ENCODE peak calls at places on chromosomes 1 and 21, in five cellular contexts. K, M, P, O and L are unnamed samples.

GRCh38 chr1:191350938-191351337 is 807.3 kb upstream of the RGS18 start:
- DNase-seq in M (no peak), O (peak), P (no peak), K (no peak), L (no peak)

GRCh38 chr1:204453141-204453772 is 41.3 kb downstream of the PIK3C2B start:
- DNase-seq in O (no peak), P (no peak), K (no peak), M (no peak), L (peak)

GRCh38 chr1:198771562-198772153 is 132.8 kb downstream of the PTPRC start:
- DNase-seq in M (no peak), P (no peak), O (peak), K (no peak), L (peak)

GRCh38 chr1:37861151-37861550 is 1.8 kb upstream of the MTF1 start:
- DNase-seq in M (peak), K (no peak), P (no peak), O (no peak), L (no peak)

GRCh38 chr1:206463137-206463536 is 7.1 kb upstream of the IKBKE start:
- DNase-seq in P (no peak), O (no peak), K (no peak), M (peak), L (no peak)

GRCh38 chr1:208219098-208219658 is 25.0 kb downstream of the PLXNA2 start:
- DNase-seq in P (no peak), M (peak), O (no peak), K (no peak), L (no peak)

GRCh38 chr1:5950201-5950895 is 41.9 kb downstream of the NPHP4 start:
- DNase-seq in M (no peak), O (no peak), P (no peak), K (no peak), L (no peak)

GRCh38 chr1:185045793-185046441 is 559 bp downstream of the RNF2 start:
- DNase-seq in P (peak), O (peak), M (peak), K (no peak), L (peak)

GRCh38 chr1:53640696-53641065 is 98.3 kb downstream of the GLIS1 start:
- DNase-seq in M (no peak), O (no peak), K (no peak), P (no peak), L (no peak)

GRCh38 chr1:153357853-153358690 is at the start of gene S100A9:
- DNase-seq in P (no peak), O (no peak), K (no peak), M (no peak), L (no peak)

GRCh38 chr1:37978541-37978940 is 11.3 kb downstream of the SF3A3 start:
- DNase-seq in M (no peak), P (no peak), K (no peak), O (no peak), L (no peak)

GRCh38 chr1:206709322-206709721 is 24.6 kb downstream of the MAPKAPK2 start:
- DNase-seq in O (no peak), K (no peak), M (no peak), P (no peak), L (no peak)

GRCh38 chr1:78035121-78035520 is 10.6 kb upstream of the GIPC2 start:
- DNase-seq in O (no peak), P (no peak), M (no peak), K (no peak), L (no peak)

GRCh38 chr1:247562169-247562568 is 13.2 kb downstream of the GCSAML start:
- DNase-seq in O (no peak), K (no peak), M (no peak), P (no peak), L (no peak)

DNA sequence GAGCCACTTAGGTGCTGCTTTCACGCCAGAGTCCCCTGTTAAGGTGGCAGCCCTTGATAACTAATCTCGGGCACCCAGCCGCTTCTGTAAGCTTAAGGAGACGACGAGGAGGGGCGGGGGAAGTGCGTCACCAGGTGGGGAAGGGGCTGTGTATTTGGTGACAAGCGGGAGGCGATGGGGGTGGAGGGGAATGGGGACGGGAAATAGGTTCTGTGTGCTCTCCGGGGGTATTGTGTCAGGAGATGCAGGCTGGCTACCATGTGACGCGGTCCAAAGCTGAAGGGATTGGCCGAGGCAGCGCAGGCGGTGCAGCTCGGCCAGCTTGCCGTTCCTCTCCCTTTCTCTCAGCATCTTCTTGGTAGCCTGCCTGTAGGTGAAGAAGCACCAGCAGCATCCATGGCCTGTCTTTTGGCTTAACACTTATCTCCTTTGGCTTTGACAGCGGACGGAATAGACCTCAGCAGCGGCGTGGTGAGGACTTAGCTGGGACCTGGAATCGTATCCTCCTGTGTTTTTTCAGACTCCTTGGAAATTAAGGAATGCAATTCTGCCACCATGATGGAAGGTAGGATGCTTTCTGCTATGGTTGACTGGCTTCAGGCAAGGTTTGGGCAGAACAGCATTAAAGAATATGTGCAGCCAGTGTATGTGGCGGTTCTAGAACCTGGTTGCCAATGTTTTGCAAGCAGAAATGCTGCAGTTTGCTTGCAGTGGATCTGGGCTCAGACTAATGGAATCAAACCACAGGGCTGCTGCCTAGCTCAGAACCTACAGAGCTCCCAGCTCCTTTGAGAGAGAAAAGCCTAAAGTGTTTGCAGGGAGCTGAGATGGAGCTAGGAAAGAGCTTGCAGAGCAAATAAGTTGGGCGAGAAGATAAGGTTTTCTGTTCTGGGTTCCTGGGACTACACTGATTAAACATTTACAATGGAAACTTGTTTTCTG is at the start of gene SGIP1:
- DNase-seq in P (peak), K (peak), M (no peak), O (peak), L (no peak)
- H3K4me3 ChIP-seq in P (no peak), K (peak), M (peak), O (peak), L (peak)

DNA sequence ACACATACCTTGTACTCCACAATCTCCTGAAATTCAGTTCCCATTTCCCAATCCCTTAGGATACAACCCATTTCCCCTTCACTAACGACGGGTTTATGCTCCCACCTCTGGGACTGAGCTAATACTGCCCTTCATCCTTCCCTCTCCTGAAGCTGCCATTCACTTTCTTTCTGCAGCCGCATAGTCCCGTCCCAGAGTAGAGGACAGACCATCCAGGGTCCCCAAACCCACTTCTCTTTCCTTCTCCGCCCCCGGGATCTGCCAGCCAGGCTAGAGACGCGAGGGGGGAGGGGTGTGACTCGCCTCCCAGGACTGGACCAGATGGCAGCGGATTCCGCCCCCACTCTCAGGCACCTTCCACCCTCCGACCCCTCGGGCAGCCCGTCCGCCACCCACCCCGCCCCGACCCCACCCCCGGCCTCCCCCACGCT is 679 bp downstream of the ABL2 start:
- DNase-seq in K (peak), P (peak), M (no peak), O (peak), L (peak)
- H3K4me3 ChIP-seq in K (peak), P (peak), M (peak), O (peak), L (peak)

GRCh38 chr1:27599605-27600499 is 4.1 kb downstream of the AHDC1 start:
- DNase-seq in P (no peak), M (no peak), K (no peak), O (no peak), L (no peak)

GRCh38 chr1:27598288-27598687 is 5.7 kb downstream of the AHDC1 start:
- DNase-seq in O (no peak), K (peak), M (no peak), P (no peak), L (peak)

GRCh38 chr1:27597511-27598216 is 6.3 kb downstream of the AHDC1 start:
- DNase-seq in K (no peak), M (no peak), O (no peak), P (no peak), L (no peak)

GRCh38 chr1:27600500-27601175 is 3.3 kb downstream of the AHDC1 start:
- DNase-seq in O (peak), M (no peak), K (no peak), P (no peak), L (peak)

GRCh38 chr1:27598902-27599528 is 4.9 kb downstream of the AHDC1 start:
- DNase-seq in P (peak), K (no peak), O (peak), M (peak), L (peak)
- H3K4me3 ChIP-seq in P (no peak), K (peak), O (no peak), M (no peak), L (peak)

GRCh38 chr1:151145158-151146071 is 1.0 kb downstream of the SEMA6C start:
- DNase-seq in P (no peak), M (no peak), K (peak), O (peak), L (no peak)

GRCh38 chr1:151143986-151144385 is 2.4 kb downstream of the SEMA6C start:
- DNase-seq in M (no peak), K (no peak), O (peak), P (no peak), L (no peak)

GRCh38 chr1:151144474-151145157 is 1.8 kb downstream of the SEMA6C start:
- DNase-seq in M (no peak), P (no peak), O (peak), K (no peak), L (no peak)

GRCh38 chr1:151142411-151143056 is 3.9 kb downstream of the SEMA6C start:
- DNase-seq in P (no peak), M (no peak), K (no peak), O (peak), L (no peak)

DNA sequence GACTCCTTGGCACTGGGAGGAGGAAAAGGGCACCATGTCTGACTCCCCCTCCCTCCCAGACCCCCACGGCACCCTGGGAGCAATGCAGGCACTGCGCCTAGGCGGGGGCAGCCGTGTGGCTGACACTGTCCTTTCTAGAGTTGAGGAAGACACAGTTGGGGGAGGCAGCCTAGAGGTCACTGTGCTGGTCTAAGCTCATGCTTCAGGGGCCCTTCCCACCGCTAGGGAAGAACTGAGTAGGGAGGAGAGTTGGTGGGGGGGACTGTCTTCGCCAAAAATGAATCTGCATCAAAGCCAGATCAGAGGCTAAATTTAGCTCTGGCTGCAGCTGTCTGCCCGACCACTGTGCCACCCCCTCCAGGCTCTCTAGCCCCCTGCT is 3.4 kb downstream of the SEMA6C start:
- DNase-seq in P (no peak), M (no peak), O (peak), K (no peak), L (no peak)
- H3K4me3 ChIP-seq in P (no peak), M (no peak), O (no peak), K (peak), L (no peak)

DNA sequence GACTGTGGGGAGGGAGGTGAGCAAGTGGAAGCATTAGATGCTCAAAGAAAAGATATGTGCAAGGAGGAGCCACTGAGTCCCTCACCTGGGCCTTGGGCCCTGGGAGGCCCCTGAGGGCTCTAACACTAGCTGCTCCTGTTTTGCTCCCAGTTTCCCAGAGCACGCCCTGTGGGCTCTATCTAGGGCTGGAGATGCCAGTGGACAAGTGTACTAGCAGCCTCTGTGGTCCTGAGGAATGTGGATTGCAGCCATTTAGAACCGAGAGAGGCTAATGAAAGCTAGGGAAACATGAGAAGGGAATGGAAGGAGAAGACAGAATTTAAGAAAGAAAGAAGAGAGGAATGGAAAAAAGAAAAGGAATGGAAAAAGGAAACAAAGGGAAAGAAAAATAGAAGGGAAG is 10.0 kb upstream of the TBX15 start:
- DNase-seq in O (no peak), M (no peak), K (no peak), P (no peak), L (no peak)
- H3K4me3 ChIP-seq in O (no peak), M (no peak), K (no peak), P (no peak), L (no peak)

GRCh38 chr21:32330784-32331311 is 32.2 kb downstream of the MRAP start:
- DNase-seq in K (no peak), P (no peak), O (peak), M (no peak), L (no peak)
- H3K4me3 ChIP-seq in K (no peak), P (no peak), O (no peak), M (no peak), L (no peak)

GRCh38 chr1:118978914-118979701 is 9.0 kb downstream of the TBX15 start:
- DNase-seq in M (no peak), O (peak), K (no peak), P (no peak), L (no peak)

GRCh38 chr1:118977591-118977990 is 10.6 kb downstream of the TBX15 start:
- DNase-seq in M (no peak), O (no peak), K (no peak), P (no peak), L (no peak)

GRCh38 chr1:118982281-118982680 is 5.9 kb downstream of the TBX15 start:
- DNase-seq in M (no peak), O (no peak), K (no peak), P (no peak), L (no peak)

GRCh38 chr1:118981436-118981835 is 6.7 kb downstream of the TBX15 start:
- DNase-seq in O (no peak), M (no peak), P (no peak), K (no peak), L (no peak)

DNA sequence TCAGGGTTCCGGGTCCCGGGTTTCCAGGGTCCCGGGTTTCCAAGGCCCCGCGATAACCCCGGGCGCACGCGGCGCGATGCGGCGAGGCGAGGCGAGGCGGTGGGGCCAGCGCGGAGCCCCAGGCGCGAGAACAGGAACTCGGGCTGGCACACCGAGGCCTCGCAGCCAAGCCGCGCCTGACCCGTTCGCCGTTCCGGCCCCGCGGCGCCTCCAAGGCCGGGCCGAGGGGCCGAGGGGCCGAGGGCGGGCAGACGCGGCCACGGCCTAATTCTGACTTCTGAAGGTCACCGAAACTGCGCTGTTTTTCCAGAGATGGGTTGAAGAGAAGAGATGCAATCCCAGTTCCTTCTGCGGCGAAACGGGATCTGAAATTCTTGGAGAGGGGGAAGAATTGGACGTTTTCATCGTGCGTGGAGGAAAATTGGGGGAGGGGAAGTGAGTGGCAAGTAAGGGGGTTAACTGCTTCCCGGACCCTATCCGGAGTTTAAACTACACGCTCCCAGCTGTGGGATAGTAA is 8.3 kb downstream of the TBX15 start:
- DNase-seq in K (no peak), O (peak), P (no peak), M (no peak), L (no peak)
- H3K4me3 ChIP-seq in K (peak), O (no peak), P (no peak), M (peak), L (no peak)

DNA sequence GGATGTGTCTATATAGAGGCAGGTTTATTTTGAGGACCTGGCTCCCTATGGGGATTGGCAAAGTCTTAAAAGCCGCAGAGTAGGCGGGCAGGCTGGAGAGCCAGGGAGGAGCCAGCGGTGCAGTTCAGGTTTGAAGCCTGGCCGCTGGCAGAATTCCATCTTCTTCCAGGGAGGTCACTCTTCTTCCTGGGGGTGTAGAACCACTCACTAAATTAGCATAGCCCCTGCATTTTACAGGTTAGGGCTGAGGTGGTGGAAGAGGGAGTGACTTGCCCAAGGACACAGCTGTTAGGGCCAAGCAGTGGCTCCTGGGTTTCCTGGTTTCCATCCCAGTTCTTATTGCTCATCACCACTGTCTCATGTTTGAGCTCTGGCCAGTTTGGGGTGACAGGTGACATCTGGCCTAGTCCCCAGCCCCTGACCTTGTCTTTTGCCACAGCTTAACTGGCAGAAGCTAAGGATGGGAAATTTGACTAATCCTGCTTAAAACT is 1.4 kb downstream of the PINK1 start:
- DNase-seq in K (no peak), M (peak), O (peak), P (peak), L (peak)
- H3K4me3 ChIP-seq in K (peak), M (peak), O (peak), P (peak), L (peak)

GRCh38 chr1:167898578-167899222 is 15.2 kb downstream of the ADCY10 start:
- DNase-seq in P (no peak), K (no peak), O (no peak), M (no peak), L (no peak)
- H3K4me3 ChIP-seq in P (no peak), K (no peak), O (no peak), M (no peak), L (no peak)